ENCODE peak calls at places on chromosomes 3 and 15, in eight cellular contexts. C, D, W, I, S, M, R and A are unnamed samples.

GRCh38 chr3:43998841-43999805 is 242.6 kb upstream of the TOPAZ1 start:
- DNase-seq in C (peak; percentile 48), D (peak; percentile 88), W (peak; percentile 80), I (peak; percentile 26), S (no peak), M (no peak), R (no peak), A (peak; percentile 71)

GRCh38 chr15:68620721-68621528 is 42.1 kb downstream of the CORO2B start:
- DNase-seq in C (no peak), D (no peak), W (no peak), I (peak; percentile 49), S (no peak), M (peak; percentile 92), R (no peak), A (no peak)

GRCh38 chr3:105448338-105448982 is 81.8 kb downstream of the ALCAM start:
- DNase-seq in C (no peak), D (no peak), W (no peak), I (no peak), S (no peak), M (no peak), R (no peak), A (no peak)

GRCh38 chr3:127387119-127387518 is 99.3 kb upstream of the PRR20G start:
- DNase-seq in C (no peak), D (no peak), W (no peak), I (no peak), S (peak; percentile 33), M (no peak), R (no peak), A (no peak)

GRCh38 chr3:142053244-142053643 is 96.1 kb downstream of the TFDP2 start:
- DNase-seq in C (no peak), D (peak; percentile 61), W (no peak), I (no peak), S (no peak), M (no peak), R (no peak), A (no peak)

GRCh38 chr3:100789582-100789981 is 80.3 kb downstream of the TFG start:
- DNase-seq in C (no peak), D (peak; percentile 10), W (no peak), I (no peak), S (no peak), M (no peak), R (no peak), A (no peak)

GRCh38 chr3:183918178-183918577 is 33.5 kb upstream of the PARL start:
- DNase-seq in C (no peak), D (no peak), W (no peak), I (no peak), S (no peak), M (no peak), R (no peak), A (no peak)

GRCh38 chr15:81710328-81710727 is 335.5 kb downstream of the MEX3B start:
- DNase-seq in C (no peak), D (no peak), W (no peak), I (no peak), S (no peak), M (no peak), R (no peak), A (no peak)

GRCh38 chr3:176633511-176633910 is 563.8 kb downstream of the TBL1XR1 start:
- DNase-seq in C (no peak), D (no peak), W (no peak), I (no peak), S (no peak), M (no peak), R (no peak), A (no peak)

GRCh38 chr3:49279376-49279775 is 2.3 kb upstream of the C3orf62 start:
- DNase-seq in C (no peak), D (no peak), W (no peak), I (no peak), S (no peak), M (no peak), R (no peak), A (no peak)

GRCh38 chr15:45371546-45371945 is 6.8 kb downstream of the GATM start:
- DNase-seq in C (no peak), D (no peak), W (no peak), I (no peak), S (no peak), M (no peak), R (no peak), A (no peak)

GRCh38 chr3:116607205-116607604 is 102.4 kb upstream of the TUSC7 start:
- DNase-seq in C (no peak), D (no peak), W (no peak), I (no peak), S (no peak), M (no peak), R (no peak), A (no peak)

GRCh38 chr15:97126556-97127233 is 796.2 kb downstream of the NR2F2 start:
- DNase-seq in C (peak; percentile 25), D (peak; percentile 51), W (no peak), I (no peak), S (no peak), M (no peak), R (no peak), A (no peak)

GRCh38 chr3:117920240-117920923 is 1114.3 kb downstream of the IGSF11 start:
- DNase-seq in C (no peak), D (no peak), W (no peak), I (no peak), S (no peak), M (no peak), R (no peak), A (no peak)

GRCh38 chr3:57709559-57709958 is 16.7 kb upstream of the DENND6A start:
- DNase-seq in C (no peak), D (peak; percentile 63), W (no peak), I (no peak), S (no peak), M (no peak), R (no peak), A (peak; percentile 2)

GRCh38 chr3:112128843-112129727 is 4.0 kb downstream of the GCSAM start:
- DNase-seq in C (no peak), D (no peak), W (peak; percentile 40), I (no peak), S (no peak), M (no peak), R (no peak), A (no peak)

GRCh38 chr3:102179321-102180290 is 255.2 kb upstream of the ZPLD1 start:
- DNase-seq in C (peak; percentile 44), D (no peak), W (peak; percentile 27), I (no peak), S (no peak), M (no peak), R (no peak), A (no peak)